ENCODE peak calls at places on chromosomes 2 and 18, in seven cellular contexts. G is lower leg skin, D is NB4, A is spleen, F is sigmoid colon, J is IMR-90, B is uterus. M is an unnamed sample.

GRCh38 chr18:3995476-3996102 is 459.5 kb downstream of the DLGAP1 start:
- DNase-seq in G (no peak), B (peak), J (peak), D (peak), A (no peak), F (no peak), M (no peak)

GRCh38 chr2:166610180-166610919 is 116.3 kb upstream of the SCN7A start:
- DNase-seq in D (peak), B (no peak), G (no peak), J (no peak), F (peak), A (peak), M (no peak)

GRCh38 chr18:54906636-54907180 is 52.6 kb downstream of the CCDC68 start:
- DNase-seq in D (no peak), A (no peak), G (no peak), F (no peak), J (peak), B (no peak), M (no peak)

GRCh38 chr2:1268034-1268433 is 145.2 kb upstream of the TPO start:
- DNase-seq in F (no peak), B (no peak), D (no peak), J (no peak), G (no peak), A (no peak), M (no peak)

GRCh38 chr2:222931659-222932058 is 70.8 kb downstream of the ACSL3 start:
- DNase-seq in A (no peak), B (no peak), G (no peak), F (no peak), D (no peak), J (no peak), M (no peak)

GRCh38 chr2:12515871-12516270 is 200.9 kb upstream of the TRIB2 start:
- DNase-seq in D (no peak), J (no peak), A (no peak), B (no peak), F (no peak), G (no peak), M (no peak)

GRCh38 chr2:53886406-53887280 is 26.9 kb upstream of the GPR75 start:
- DNase-seq in B (no peak), A (no peak), G (no peak), D (no peak), J (no peak), F (no peak), M (no peak)

GRCh38 chr18:62325806-62326645 is 916 bp downstream of the TNFRSF11A start:
- DNase-seq in B (no peak), D (peak), F (no peak), A (peak), G (no peak), J (peak), M (no peak)

GRCh38 chr18:50981381-50981780 is 13.5 kb downstream of the ELAC1 start:
- DNase-seq in G (no peak), B (no peak), D (no peak), J (no peak), F (no peak), A (no peak), M (no peak)

GRCh38 chr2:25367296-25367695 is 25.6 kb upstream of the DNMT3A start:
- DNase-seq in J (no peak), G (no peak), A (peak), B (no peak), D (no peak), F (no peak), M (no peak)

GRCh38 chr2:46487667-46488333 is 8.4 kb downstream of the TMEM247 start:
- DNase-seq in G (peak), J (peak), A (no peak), B (peak), D (no peak), F (peak), M (peak)

GRCh38 chr2:181984814-181985631 is 630 bp upstream of the PPP1R1C start:
- DNase-seq in A (no peak), D (no peak), G (no peak), B (no peak), F (no peak), J (peak), M (no peak)

GRCh38 chr2:101982630-101983029 is 9.1 kb upstream of the IL1R2 start:
- DNase-seq in A (no peak), F (no peak), B (no peak), D (no peak), G (no peak), J (no peak), M (no peak)

GRCh38 chr2:101981066-101981465 is 10.7 kb upstream of the IL1R2 start:
- DNase-seq in G (no peak), B (no peak), J (no peak), D (no peak), F (no peak), A (no peak), M (no peak)

GRCh38 chr2:101983486-101983885 is 8.3 kb upstream of the IL1R2 start:
- DNase-seq in F (no peak), J (no peak), G (no peak), B (no peak), A (no peak), D (no peak), M (no peak)

GRCh38 chr2:101980368-101980767 is 11.4 kb upstream of the IL1R2 start:
- DNase-seq in B (no peak), F (no peak), A (no peak), D (no peak), J (no peak), G (no peak), M (no peak)

GRCh38 chr2:101981484-101981883 is 10.3 kb upstream of the IL1R2 start:
- DNase-seq in G (no peak), D (no peak), B (no peak), A (no peak), J (no peak), F (no peak), M (no peak)
- TF ChIP-seq POLR2A in G (no peak), D (no peak), B (no peak), A (no peak), J (no peak), F (no peak), M (no peak)

DNA sequence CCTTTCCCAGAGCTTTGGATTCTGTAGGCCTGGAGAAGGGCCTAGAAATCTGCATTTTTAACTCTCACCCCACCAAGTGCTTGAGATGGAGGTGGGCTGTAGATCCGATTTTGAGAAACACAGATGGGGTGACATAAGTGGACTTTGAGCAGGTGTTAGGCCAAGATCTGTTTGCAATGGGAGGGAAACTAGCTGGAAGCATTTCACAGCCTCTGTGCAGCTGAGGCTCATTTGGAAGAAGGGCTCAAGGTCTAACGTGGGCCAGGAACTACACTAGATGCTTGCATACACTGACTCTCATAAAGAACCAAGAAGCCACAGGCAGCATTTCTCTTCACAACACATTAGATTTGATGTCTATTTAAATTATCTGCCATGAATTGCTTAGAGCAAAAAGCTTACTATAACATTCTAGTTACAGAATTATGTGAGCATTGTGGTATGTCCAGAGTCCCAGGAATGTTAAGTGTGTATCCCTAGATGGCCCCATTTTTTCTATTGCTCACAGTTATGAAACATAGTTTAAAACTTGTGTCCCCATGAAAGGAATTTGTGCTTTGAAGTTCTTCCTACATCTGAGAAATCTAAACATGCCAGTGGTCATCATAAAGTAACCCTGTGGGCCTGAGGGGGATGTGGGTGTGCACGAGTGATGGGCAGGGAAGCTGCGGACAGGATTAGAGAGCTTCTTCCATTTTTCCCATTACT is 77.2 kb downstream of the CD28 start:
- DNase-seq in F (no peak), D (no peak), A (no peak), J (peak), B (no peak), G (no peak), M (no peak)
- TF ChIP-seq POLR2A in F (no peak), D (no peak), A (no peak), J (no peak), B (no peak), G (no peak), M (no peak)

DNA sequence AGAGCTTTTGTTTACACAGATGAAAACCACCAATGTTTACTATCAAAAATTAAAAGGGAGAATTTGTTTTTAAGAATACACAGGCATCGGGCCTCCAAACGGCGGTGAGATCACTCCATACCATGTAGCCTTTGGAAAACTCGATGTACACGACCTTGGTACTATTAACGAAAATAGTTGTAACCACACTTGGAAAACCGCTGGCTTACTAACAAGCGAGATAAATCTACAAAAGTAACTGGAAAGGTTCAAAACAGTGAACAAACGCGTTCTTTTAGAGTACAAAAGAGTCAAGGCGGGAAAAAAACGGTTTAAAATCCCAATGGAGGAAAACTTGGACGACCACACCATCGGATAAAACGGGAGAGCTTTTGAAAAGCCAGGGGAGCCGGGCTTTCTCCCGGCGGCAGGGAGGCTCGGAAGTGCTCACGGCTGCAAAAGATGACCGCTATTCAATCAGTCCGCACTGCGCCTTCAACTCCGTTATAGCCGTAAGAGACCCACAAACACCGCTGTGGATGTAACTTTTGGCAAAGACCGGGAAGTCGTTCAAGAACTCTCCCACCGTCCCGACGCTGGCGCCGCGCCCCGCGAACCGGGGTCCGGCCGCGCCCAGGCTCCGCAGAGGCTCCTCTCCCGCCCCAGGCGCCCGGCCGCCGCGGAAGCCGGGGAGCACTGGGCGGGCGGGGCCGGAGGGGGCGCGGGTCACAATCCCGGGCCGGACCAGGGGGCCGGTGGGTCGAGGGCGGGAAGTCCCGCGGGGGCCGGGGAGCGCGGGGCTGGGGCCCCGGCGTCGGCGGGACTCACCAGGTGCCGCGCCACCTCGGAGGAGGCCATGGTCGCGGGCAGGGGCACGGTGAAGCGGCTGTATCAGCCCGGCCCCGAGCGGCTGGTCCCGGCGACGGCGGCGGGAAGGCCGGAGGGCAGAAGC is 510 bp downstream of the SEPTIN10 start:
- DNase-seq in D (peak), G (peak), A (no peak), J (peak), B (peak), F (peak), M (peak)
- TF ChIP-seq POLR2A in D (no peak), G (no peak), A (peak), J (no peak), B (peak), F (no peak), M (peak)

GRCh38 chr2:227163998-227164744 is at the start of the genes COL4A3 and COL4A4:
- DNase-seq in A (peak), D (no peak), G (peak), F (peak), J (no peak), B (peak), M (peak)
- TF ChIP-seq POLR2A in A (no peak), D (no peak), G (no peak), F (no peak), J (no peak), B (no peak), M (no peak)